ENCODE peak calls at places on chromosomes 11 and 22, in ten cellular contexts. Z is AG04450, V is activated gamma-delta T cell, N is brain pericyte, L is NCI-H774, I is Ammon's horn, D is mammary epithelial cell, M is AG09309, T is tibial nerve, P is iris pigment epithelial cell. O is an unnamed sample.

GRCh38 chr22:41976961-41977566 is 7.8 kb downstream of the SEPTIN3 start:
- DNase-seq in Z (no peak), V (no peak), N (no peak), L (no peak), I (peak; percentile 51), D (no peak), M (no peak), T (no peak), P (no peak), O (no peak)

GRCh38 chr11:47403135-47403534 is 5.3 kb upstream of the SLC39A13 start:
- DNase-seq in Z (no peak), V (no peak), N (no peak), L (no peak), I (no peak), D (no peak), M (no peak), T (no peak), P (no peak), O (no peak)

GRCh38 chr11:116563028-116563712 is 209.6 kb downstream of the BUD13 start:
- DNase-seq in Z (no peak), V (no peak), N (no peak), L (no peak), I (peak; percentile 85), D (no peak), M (no peak), T (no peak), P (no peak), O (peak; percentile 1)

GRCh38 chr11:134460881-134461280 is 48.8 kb upstream of the B3GAT1 start:
- DNase-seq in Z (no peak), V (no peak), N (no peak), L (no peak), I (no peak), D (no peak), M (no peak), T (no peak), P (no peak), O (no peak)

GRCh38 chr11:80362578-80362977 is 921.7 kb upstream of the TENM4 start:
- DNase-seq in Z (no peak), V (no peak), N (no peak), L (no peak), I (no peak), D (peak; percentile 36), M (no peak), T (no peak), P (no peak), O (no peak)

GRCh38 chr22:44802956-44803355 is 50.6 kb downstream of the ARHGAP8 start:
- DNase-seq in Z (no peak), V (no peak), N (no peak), L (no peak), I (no peak), D (no peak), M (no peak), T (no peak), P (no peak), O (no peak)

GRCh38 chr11:118438314-118438931 is 2.1 kb downstream of the KMT2A start:
- DNase-seq in Z (peak; percentile 57), V (no peak), N (peak; percentile 67), L (peak; percentile 2), I (peak; percentile 85), D (peak; percentile 70), M (peak; percentile 59), T (peak; percentile 62), P (peak; percentile 94), O (peak; percentile 84)

GRCh38 chr22:30490399-30490798 is 15.1 kb downstream of the SEC14L4 start:
- DNase-seq in Z (no peak), V (no peak), N (no peak), L (no peak), I (no peak), D (no peak), M (no peak), T (no peak), P (no peak), O (no peak)

GRCh38 chr22:40875111-40875510 is 13.2 kb upstream of the DNAJB7 start:
- DNase-seq in Z (no peak), V (no peak), N (no peak), L (no peak), I (no peak), D (no peak), M (no peak), T (no peak), P (no peak), O (no peak)

O was measured in renal cortical epithelial cell.